ENCODE peak calls at places on chromosome 4, in six cellular contexts. M is HCT116, U is IMR-90, Q is ovary, S is adrenal gland, A is sigmoid colon. T is an unnamed sample.

GRCh38 chr4:168028970-168029610 is 63.2 kb upstream of the ANXA10 start:
- DNase-seq in M (no peak), U (peak), Q (no peak), S (no peak), A (no peak), T (no peak)

GRCh38 chr4:150302553-150302952 is 224.3 kb downstream of the DCLK2 start:
- DNase-seq in M (peak), U (peak), Q (no peak), S (no peak), A (peak), T (peak)

GRCh38 chr4:129353490-129353889 is 257.5 kb downstream of the C4orf33 start:
- DNase-seq in M (no peak), U (no peak), Q (no peak), S (no peak), A (no peak), T (no peak)

GRCh38 chr4:72945719-72946336 is 123.7 kb downstream of the COX18 start:
- DNase-seq in M (no peak), U (no peak), Q (no peak), S (no peak), A (no peak), T (no peak)

GRCh38 chr4:105989411-105990242 is 94.4 kb downstream of the NPNT start:
- DNase-seq in M (no peak), U (no peak), Q (no peak), S (no peak), A (no peak), T (no peak)

GRCh38 chr4:91243132-91243531 is 1060.6 kb upstream of the GRID2 start:
- DNase-seq in M (no peak), U (no peak), Q (no peak), S (peak), A (no peak), T (no peak)

GRCh38 chr4:17490575-17491059 is 21.3 kb downstream of the QDPR start:
- DNase-seq in M (no peak), U (no peak), Q (no peak), S (no peak), A (no peak), T (no peak)

GRCh38 chr4:17895481-17895880 is 84.7 kb downstream of the NCAPG start:
- DNase-seq in M (no peak), U (no peak), Q (no peak), S (no peak), A (no peak), T (no peak)

GRCh38 chr4:174808119-174808518 is 20.9 kb downstream of the GLRA3 start:
- DNase-seq in M (no peak), U (no peak), Q (no peak), S (no peak), A (no peak), T (no peak)

GRCh38 chr4:173171987-173172386 is 3.4 kb downstream of the GALNT7 start:
- DNase-seq in M (no peak), U (no peak), Q (no peak), S (no peak), A (no peak), T (no peak)

GRCh38 chr4:69830529-69831269 is 29.2 kb downstream of the SULT1E1 start:
- DNase-seq in M (no peak), U (no peak), Q (no peak), S (no peak), A (no peak), T (peak)

GRCh38 chr4:88722276-88722780 is 24.7 kb upstream of the NAP1L5 start:
- DNase-seq in M (no peak), U (no peak), Q (no peak), S (no peak), A (no peak), T (no peak)

GRCh38 chr4:75654905-75655304 is 18.3 kb downstream of the G3BP2 start:
- DNase-seq in M (no peak), U (no peak), Q (no peak), S (no peak), A (no peak), T (no peak)

GRCh38 chr4:6908397-6909112 is 1.1 kb upstream of the TBC1D14 start:
- DNase-seq in M (no peak), U (peak), Q (no peak), S (no peak), A (peak), T (no peak)

GRCh38 chr4:6910960-6911874 is 1.6 kb downstream of the TBC1D14 start:
- DNase-seq in M (no peak), U (no peak), Q (no peak), S (no peak), A (peak), T (no peak)

GRCh38 chr4:6909113-6909969 is at the start of gene TBC1D14:
- DNase-seq in M (peak), U (peak), Q (peak), S (peak), A (peak), T (peak)

GRCh38 chr4:6909970-6910339 is 329 bp downstream of the TBC1D14 start:
- DNase-seq in M (no peak), U (no peak), Q (peak), S (no peak), A (no peak), T (peak)

DNA sequence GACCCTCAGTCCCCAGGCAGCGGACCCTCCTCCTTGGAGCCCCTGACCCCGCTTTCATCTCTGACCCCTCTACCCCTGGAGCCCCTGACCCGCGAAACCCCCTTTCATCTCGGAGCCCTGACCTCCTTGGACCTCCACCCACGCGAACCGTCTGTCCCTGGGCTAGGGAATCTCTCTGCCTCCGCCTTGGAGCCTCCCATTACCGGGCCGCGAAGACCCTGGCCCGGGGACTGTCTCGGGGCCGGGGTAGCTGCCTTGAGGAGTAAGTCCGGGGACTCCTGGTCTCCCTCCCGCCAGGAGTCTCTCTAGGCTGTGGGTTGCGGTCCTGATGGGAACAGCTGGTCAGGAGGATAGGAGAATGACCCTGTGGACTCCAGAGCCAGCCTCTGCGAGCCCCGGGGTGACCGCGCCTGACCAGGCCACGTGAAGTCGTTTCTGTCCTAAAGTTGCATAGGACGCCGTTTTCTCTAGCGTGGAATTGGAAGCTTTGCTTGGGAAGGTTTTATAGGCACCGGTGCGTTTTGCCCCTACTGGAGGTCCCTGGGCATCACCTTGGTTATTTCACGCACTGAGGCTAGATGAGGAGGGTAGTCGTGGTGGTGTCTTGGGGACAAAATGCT is 824 bp downstream of the TBC1D14 start:
- DNase-seq in M (no peak), U (no peak), Q (no peak), S (no peak), A (peak), T (peak)
- TF ChIP-seq POLR2A in M (no peak), U (no peak), Q (no peak), S (no peak), A (no peak), T (peak)

DNA sequence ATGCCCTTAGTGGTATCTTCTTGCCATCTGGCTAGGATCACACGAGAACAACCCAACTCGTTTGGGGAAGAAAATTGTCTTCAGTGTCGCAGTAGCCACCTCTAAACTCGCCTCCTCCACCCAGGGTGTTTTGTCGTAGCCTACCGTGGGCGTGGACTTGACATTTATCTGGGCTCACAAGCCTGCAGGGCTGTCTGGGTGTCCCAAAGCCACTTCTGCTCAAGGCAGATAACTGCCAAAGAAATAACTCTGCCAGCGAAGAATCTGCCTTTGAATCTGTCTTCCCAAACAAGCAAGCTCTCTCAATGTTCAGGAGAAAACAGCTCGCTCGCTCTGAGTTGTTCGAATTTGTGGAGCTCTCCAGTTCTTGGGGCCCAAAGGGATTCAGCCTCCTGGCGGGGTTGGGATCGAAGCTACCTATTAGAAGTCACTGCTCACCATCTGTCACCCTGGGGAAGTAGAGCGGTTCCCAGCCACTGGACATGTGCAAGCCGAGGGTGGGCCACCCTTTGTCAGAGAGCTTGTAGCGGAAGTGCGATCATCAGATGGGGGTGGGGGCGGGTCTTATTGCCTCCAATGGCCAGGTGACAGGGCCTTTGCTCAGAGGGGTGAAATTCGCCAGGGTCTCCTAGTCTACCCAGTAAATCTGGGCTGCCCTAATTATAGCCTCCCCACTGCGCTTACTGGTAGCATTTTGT is 14.8 kb downstream of the BLOC1S4 start:
- DNase-seq in M (no peak), U (no peak), Q (no peak), S (no peak), A (no peak), T (peak)
- TF ChIP-seq POLR2A in M (no peak), U (no peak), Q (no peak), S (no peak), A (no peak), T (peak)

DNA sequence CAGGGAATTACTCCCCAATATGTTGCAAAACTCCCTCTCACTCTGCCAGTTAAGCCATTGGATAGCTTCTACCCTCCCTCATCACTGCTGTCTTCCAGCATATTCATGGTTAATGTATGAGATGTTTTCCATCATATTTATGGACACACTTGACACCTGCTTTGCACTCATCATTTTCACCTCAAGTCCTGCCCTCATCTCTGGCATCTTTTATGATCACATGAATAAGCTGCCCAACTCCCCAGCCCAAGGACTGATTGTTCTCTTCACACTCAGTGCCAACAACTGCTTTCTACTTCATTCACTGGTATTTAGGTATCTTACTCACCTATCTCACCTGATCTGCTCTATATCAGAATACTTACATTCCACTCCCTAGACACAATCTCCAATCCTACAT is 131.1 kb upstream of the TTC29 start:
- DNase-seq in M (no peak), U (no peak), Q (no peak), S (no peak), A (no peak), T (no peak)
- TF ChIP-seq POLR2A in M (no peak), U (no peak), Q (no peak), S (no peak), A (no peak), T (no peak)

GRCh38 chr4:4507403-4507802 is 34.4 kb downstream of the STX18 start:
- DNase-seq in M (no peak), U (no peak), Q (peak), S (no peak), A (peak), T (no peak)

GRCh38 chr4:4502694-4503311 is 39.0 kb downstream of the STX18 start:
- DNase-seq in M (no peak), U (peak), Q (no peak), S (no peak), A (no peak), T (peak)

GRCh38 chr4:4506961-4507360 is 34.9 kb downstream of the STX18 start:
- DNase-seq in M (no peak), U (no peak), Q (peak), S (no peak), A (peak), T (no peak)

GRCh38 chr4:4501678-4502077 is 40.2 kb downstream of the STX18 start:
- DNase-seq in M (no peak), U (no peak), Q (no peak), S (no peak), A (no peak), T (peak)

DNA sequence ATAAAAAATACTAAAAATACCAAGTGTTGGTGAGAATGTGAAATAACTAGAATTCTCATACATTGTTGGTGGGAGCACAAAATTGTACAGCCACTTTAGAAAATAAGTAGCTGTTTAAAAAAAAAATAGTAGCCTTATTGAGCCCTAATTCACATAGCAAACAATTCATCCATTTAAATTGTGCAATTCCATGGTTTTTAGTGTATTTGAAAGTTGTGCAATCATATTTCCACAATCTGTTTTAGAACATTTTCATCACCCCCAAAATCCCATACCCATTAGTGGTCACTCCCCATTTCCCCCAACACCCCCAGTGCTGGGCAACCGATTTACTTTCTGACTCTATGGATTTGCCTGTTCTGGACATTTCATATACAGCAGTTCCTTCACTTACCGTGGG is 37.1 kb downstream of the STX18 start:
- DNase-seq in M (no peak), U (no peak), Q (no peak), S (no peak), A (no peak), T (no peak)
- TF ChIP-seq POLR2A in M (no peak), U (no peak), Q (no peak), S (no peak), A (no peak), T (no peak)

DNA sequence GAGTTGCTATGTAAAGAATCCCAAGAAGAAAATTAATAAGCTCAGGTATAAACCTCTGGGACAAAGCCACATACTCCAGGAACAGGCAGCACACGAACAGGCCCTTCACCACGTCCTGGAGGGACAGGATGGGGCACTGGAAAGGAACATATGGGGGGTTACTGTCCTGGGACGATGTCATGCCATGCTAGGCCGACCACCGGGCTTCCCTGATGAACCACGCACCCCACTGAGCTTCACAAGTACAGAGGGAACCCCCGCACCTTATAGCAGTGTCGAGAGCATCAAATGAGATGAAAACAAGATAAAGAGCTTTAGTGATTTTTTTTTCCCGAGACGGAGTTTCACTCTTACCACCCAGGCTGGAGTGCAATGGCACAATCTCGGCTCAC is 19.1 kb downstream of the NOP14 start:
- DNase-seq in M (no peak), U (no peak), Q (no peak), S (no peak), A (no peak), T (no peak)
- TF ChIP-seq POLR2A in M (no peak), U (no peak), Q (no peak), S (no peak), A (no peak), T (no peak)

GRCh38 chr4:7700665-7701064 is 239.0 kb downstream of the AFAP1 start:
- DNase-seq in M (no peak), U (no peak), Q (no peak), S (no peak), A (no peak), T (no peak)

GRCh38 chr4:7698586-7698985 is 241.1 kb downstream of the AFAP1 start:
- DNase-seq in M (no peak), U (peak), Q (peak), S (no peak), A (no peak), T (no peak)

GRCh38 chr4:7699040-7699439 is 240.6 kb downstream of the AFAP1 start:
- DNase-seq in M (no peak), U (peak), Q (peak), S (no peak), A (no peak), T (no peak)

GRCh38 chr4:7697821-7698220 is 241.8 kb downstream of the AFAP1 start:
- DNase-seq in M (no peak), U (no peak), Q (no peak), S (no peak), A (no peak), T (no peak)

GRCh38 chr4:7699825-7700224 is 239.8 kb downstream of the AFAP1 start:
- DNase-seq in M (no peak), U (no peak), Q (no peak), S (no peak), A (no peak), T (no peak)
- TF ChIP-seq POLR2A in M (no peak), U (no peak), Q (no peak), S (no peak), A (no peak), T (no peak)

GRCh38 chr4:54063737-54064316 is 578 bp downstream of the CHIC2 start:
- DNase-seq in M (no peak), U (no peak), Q (peak), S (no peak), A (peak), T (peak)

GRCh38 chr4:54061873-54062272 is 2.5 kb downstream of the CHIC2 start:
- DNase-seq in M (no peak), U (no peak), Q (no peak), S (no peak), A (no peak), T (no peak)

GRCh38 chr4:54064317-54065275 is at the start of gene CHIC2:
- DNase-seq in M (peak), U (peak), Q (peak), S (peak), A (peak), T (peak)

GRCh38 chr4:54062392-54062791 is 2.0 kb downstream of the CHIC2 start:
- DNase-seq in M (no peak), U (no peak), Q (no peak), S (no peak), A (no peak), T (no peak)

DNA sequence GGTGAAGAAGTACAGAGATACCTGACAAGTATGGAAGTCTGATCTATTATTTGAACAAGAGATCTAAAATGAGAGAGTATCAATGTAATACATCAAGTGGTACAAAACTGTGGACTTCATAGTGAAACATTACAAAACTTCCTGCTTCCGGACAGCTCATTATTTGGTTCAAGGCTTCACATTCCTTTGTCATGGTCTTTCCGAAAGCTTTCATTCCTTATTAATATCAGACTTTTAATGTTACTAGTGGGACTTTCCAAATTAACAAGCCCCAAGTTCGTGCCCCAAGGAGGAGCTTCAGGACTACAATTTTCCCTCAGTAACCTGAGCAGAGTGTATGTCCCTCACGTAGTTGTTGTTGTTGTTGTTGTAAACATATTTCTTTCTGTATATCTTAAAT is 1.2 kb downstream of the CHIC2 start:
- DNase-seq in M (no peak), U (peak), Q (no peak), S (no peak), A (no peak), T (peak)
- TF ChIP-seq POLR2A in M (no peak), U (no peak), Q (no peak), S (no peak), A (no peak), T (no peak)

DNA sequence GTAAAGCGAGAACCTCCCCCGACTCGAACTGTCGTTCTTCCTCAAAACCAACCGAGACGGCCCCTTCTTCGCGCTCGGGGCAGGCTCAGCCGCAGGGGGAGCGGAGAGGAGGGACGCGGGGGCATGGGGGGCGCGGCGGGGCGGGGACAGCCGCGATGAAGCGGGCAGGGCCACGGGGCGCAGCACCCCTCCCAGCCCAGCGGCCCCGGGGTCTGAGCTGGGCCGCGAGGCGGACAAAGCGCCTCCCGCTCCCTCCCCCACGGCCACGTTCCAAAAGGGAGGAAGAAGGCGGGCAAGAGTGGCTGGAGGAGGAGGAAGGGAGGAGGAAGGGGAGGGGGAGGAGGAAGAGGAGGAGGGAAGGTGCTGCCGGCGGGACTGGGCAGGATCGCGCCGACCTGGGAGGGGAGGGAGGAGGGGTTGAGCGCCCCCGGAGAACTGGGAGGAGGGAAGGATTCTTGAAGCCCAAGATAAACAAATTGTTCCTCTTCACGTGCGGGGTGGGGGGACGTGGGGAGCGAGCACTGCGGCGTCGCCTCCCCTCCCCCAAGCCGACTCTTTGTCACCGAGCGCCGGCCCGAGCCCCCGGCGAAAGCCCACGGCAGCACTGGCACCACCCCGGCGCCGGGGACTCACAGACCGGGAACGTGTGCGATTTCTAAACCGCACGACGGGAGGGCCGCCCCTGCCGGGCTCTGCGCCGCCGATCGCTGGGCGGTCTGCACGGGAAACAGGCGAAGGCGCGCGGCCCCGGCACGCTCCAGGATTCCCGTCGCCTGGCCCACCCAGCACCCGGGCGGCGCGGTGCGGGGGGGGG is 2.9 kb downstream of the MAML3 start:
- DNase-seq in M (peak), U (peak), Q (peak), S (peak), A (peak), T (peak)
- TF ChIP-seq POLR2A in M (no peak), U (peak), Q (peak), S (peak), A (peak), T (peak)